ENCODE peak calls at places on chromosomes 4 and X, in ten cellular contexts. L is upper lobe of left lung, O is psoas muscle, D is epithelial cell of proximal tubule, I is mucosa of descending colon, J is PC-9, N is uterus, A is left lung, Q is progenitor cell of endocrine pancreas, H is cardiac muscle cell. S is an unnamed sample.

GRCh38 chr4:7530932-7531639 is 96.4 kb upstream of the PSAPL1 start:
- DNase-seq in D (peak; percentile 6), L (no peak), N (no peak), I (no peak), Q (no peak), H (no peak), O (no peak), A (no peak), J (no peak), S (no peak)

GRCh38 chr4:7842384-7843279 is 97.0 kb downstream of the AFAP1 start:
- DNase-seq in O (peak; percentile 66), I (no peak), A (peak; percentile 53), H (peak; percentile 99), L (no peak), D (peak; percentile 92), Q (no peak), N (peak; percentile 87), J (peak; percentile 86), S (no peak)

GRCh38 chrX:9611436-9612145 is 146.7 kb downstream of the TBL1X start:
- DNase-seq in N (no peak), A (no peak), J (no peak), O (no peak), D (no peak), I (no peak), Q (no peak), L (no peak), H (no peak), S (no peak)

GRCh38 chrX:70062076-70062475 is at the start of gene OTUD6A:
- DNase-seq in L (no peak), H (no peak), Q (no peak), D (no peak), J (no peak), I (no peak), N (no peak), A (no peak), O (no peak), S (no peak)

GRCh38 chrX:118847676-118848075 is 24.1 kb downstream of the ZCCHC12 start:
- DNase-seq in A (no peak), N (no peak), Q (no peak), I (no peak), H (peak; percentile 68), J (no peak), O (no peak), L (no peak), D (peak; percentile 10), S (no peak)

GRCh38 chr4:182179105-182179504 is 64.1 kb upstream of the TENM3 start:
- DNase-seq in I (no peak), A (no peak), N (no peak), O (no peak), H (peak; percentile 53), L (no peak), D (no peak), J (no peak), Q (no peak), S (peak; percentile 22)

GRCh38 chr4:143586080-143586479 is 72.6 kb downstream of the SMARCA5 start:
- DNase-seq in L (no peak), O (no peak), D (no peak), I (no peak), J (no peak), Q (no peak), A (no peak), N (no peak), H (peak; percentile 38), S (no peak)

GRCh38 chr4:180434131-180434895 is 1808.9 kb upstream of the TENM3 start:
- DNase-seq in H (no peak), J (no peak), D (peak; percentile 38), Q (no peak), I (no peak), A (no peak), L (no peak), O (no peak), N (no peak), S (no peak)

GRCh38 chr4:62952366-62952765 is 1456.9 kb downstream of the TECRL start:
- DNase-seq in L (no peak), A (no peak), H (no peak), I (no peak), D (no peak), Q (no peak), J (no peak), N (no peak), O (no peak), S (no peak)

GRCh38 chrX:155997436-155997835 is at the start of gene IL9R:
- DNase-seq in A (no peak), L (no peak), D (no peak), I (no peak), Q (no peak), H (no peak), J (no peak), N (no peak), O (no peak), S (no peak)

GRCh38 chrX:45668686-45669443 is 468.2 kb upstream of the DIPK2B start:
- DNase-seq in H (peak; percentile 74), I (no peak), L (no peak), N (no peak), A (no peak), Q (no peak), D (no peak), O (no peak), J (peak; percentile 0), S (no peak)

GRCh38 chr4:38752393-38752961 is 30.3 kb downstream of the TLR10 start:
- DNase-seq in I (no peak), O (no peak), N (no peak), H (peak; percentile 49), Q (no peak), L (no peak), A (no peak), J (no peak), D (peak; percentile 89), S (no peak)

GRCh38 chr4:124061413-124061812 is 651.1 kb downstream of the ANKRD50 start:
- DNase-seq in J (no peak), D (no peak), N (no peak), A (no peak), O (no peak), Q (no peak), H (peak; percentile 90), I (no peak), L (no peak), S (no peak)

GRCh38 chr4:53914313-53915016 is 149.9 kb downstream of the CHIC2 start:
- DNase-seq in O (peak; percentile 34), I (no peak), J (peak; percentile 10), D (peak; percentile 29), L (peak; percentile 72), H (peak; percentile 78), A (peak; percentile 54), N (no peak), Q (no peak), S (no peak)

GRCh38 chr4:74317616-74318256 is 9.5 kb downstream of the EPGN start:
- DNase-seq in H (peak; percentile 77), N (no peak), D (no peak), I (no peak), J (no peak), L (no peak), Q (no peak), A (no peak), O (no peak), S (no peak)

GRCh38 chr4:54614094-54614493 is 43.7 kb upstream of the KIT start:
- DNase-seq in J (no peak), Q (no peak), I (no peak), O (no peak), H (no peak), L (no peak), D (no peak), A (no peak), N (no peak), S (no peak)

GRCh38 chrX:110265624-110266023 is 52.3 kb downstream of the AMMECR1 start:
- DNase-seq in L (no peak), I (no peak), Q (no peak), D (no peak), N (no peak), H (no peak), O (no peak), J (no peak), A (no peak), S (no peak)

GRCh38 chr4:153916273-153916755 is 127.4 kb upstream of the SFRP2 start:
- DNase-seq in H (no peak), Q (no peak), N (no peak), I (no peak), O (no peak), A (no peak), L (no peak), D (no peak), J (no peak), S (no peak)
- TF ChIP-seq CTCF in H (no peak), Q (no peak), N (no peak), I (no peak), O (no peak), A (no peak), L (no peak), D (no peak), J (no peak), S (no peak)

GRCh38 chrX:997631-998137 is 214.8 kb downstream of the CRLF2 start:
- DNase-seq in N (no peak), A (no peak), I (no peak), L (no peak), Q (no peak), D (no peak), H (no peak), O (no peak), J (no peak), S (peak; percentile 48)
- TF ChIP-seq CTCF in N (no peak), A (no peak), I (no peak), L (no peak), Q (no peak), D (no peak), H (no peak), O (no peak), J (no peak), S (no peak)

GRCh38 chr4:3071811-3072210 is 2.5 kb downstream of the HTT-AS start:
- DNase-seq in L (no peak), N (no peak), D (no peak), J (no peak), H (peak; percentile 18), I (no peak), A (no peak), O (no peak), Q (no peak), S (no peak)

GRCh38 chr4:3073158-3074077 is 920 bp downstream of the HTT-AS start:
- DNase-seq in D (no peak), H (no peak), O (no peak), L (no peak), J (no peak), Q (peak; percentile 39), I (no peak), N (no peak), A (no peak), S (no peak)

GRCh38 chr4:3075652-3075981 is 1.1 kb downstream of the HTT start:
- DNase-seq in H (no peak), Q (no peak), A (no peak), N (no peak), L (no peak), O (no peak), D (no peak), I (no peak), J (no peak), S (no peak)

GRCh38 chr4:3074846-3075651 is 568 bp downstream of the HTT start:
- DNase-seq in N (peak; percentile 54), H (peak; percentile 58), Q (peak; percentile 53), A (peak; percentile 85), D (no peak), J (peak; percentile 61), O (peak; percentile 43), L (peak; percentile 86), I (peak; percentile 75), S (peak; percentile 78)

GRCh38 chr4:3074078-3074845 is at the start of the genes HTT and HTT-AS:
- DNase-seq in N (peak; percentile 98), H (peak; percentile 97), A (peak; percentile 98), D (peak; percentile 30), O (peak; percentile 97), L (peak; percentile 97), Q (peak; percentile 93), I (peak; percentile 99), J (peak; percentile 94), S (peak; percentile 98)
- TF ChIP-seq CTCF in N (no peak), H (peak; percentile 12), A (no peak), D (no peak), O (peak; percentile 9), L (no peak), Q (no peak), I (no peak), J (no peak), S (no peak)

GRCh38 chr4:37188100-37188499 is 56.4 kb upstream of the NWD2 start:
- DNase-seq in O (no peak), A (no peak), H (no peak), N (no peak), J (no peak), Q (no peak), L (no peak), I (no peak), D (no peak), S (no peak)
- TF ChIP-seq CTCF in O (no peak), A (no peak), H (no peak), N (no peak), J (peak; percentile 50), Q (peak; percentile 27), L (no peak), I (no peak), D (peak; percentile 23), S (peak; percentile 42)

S was measured in glutamatergic neuron.